ENCODE peak calls at places on chromosomes 1 and 21, in six cellular contexts. Z, L, E, F, V and X are unnamed samples. For H3K36me3 and H3K4me1, the result is how much of the 10 kb centered on the place peaks cover.

GRCh38 chr1:226651732-226652105 is 87.4 kb downstream of the ITPKB start:
- DNase-seq in V (no peak), Z (peak), L (no peak), F (no peak), E (no peak), X (no peak)

GRCh38 chr1:87144546-87144945 is 184.1 kb upstream of the LMO4 start:
- DNase-seq in E (no peak), F (no peak), Z (no peak), V (no peak), L (no peak), X (no peak)

GRCh38 chr1:109468903-109469302 is 2.6 kb downstream of the SYPL2 start:
- DNase-seq in Z (no peak), V (no peak), F (no peak), L (no peak), E (no peak), X (no peak)

GRCh38 chr1:151147132-151147503 is 687 bp upstream of the SEMA6C start:
- DNase-seq in V (no peak), E (no peak), Z (no peak), F (no peak), L (peak), X (no peak)

GRCh38 chr21:43782741-43783700 is 6.4 kb upstream of the RRP1 start:
- DNase-seq in F (no peak), E (no peak), L (no peak), Z (no peak), V (peak), X (no peak)

GRCh38 chr21:44510508-44511218 is 29.3 kb downstream of the KRTAP10-1 start:
- DNase-seq in Z (peak), E (peak), F (no peak), V (peak), L (peak), X (peak)

GRCh38 chr1:197320991-197321531 is 53.0 kb downstream of the CRB1 start:
- DNase-seq in V (no peak), F (no peak), E (no peak), Z (no peak), L (peak), X (no peak)

GRCh38 chr1:151773698-151774097 is 10.4 kb upstream of the MRPL9 start:
- DNase-seq in L (peak), Z (no peak), F (no peak), E (no peak), V (no peak), X (no peak)

GRCh38 chr1:100881687-100882086 is 13.0 kb downstream of the EXTL2 start:
- DNase-seq in L (no peak), V (no peak), E (no peak), Z (no peak), F (no peak), X (no peak)

GRCh38 chr1:226983998-226984364 is 43.9 kb downstream of the COQ8A start:
- DNase-seq in Z (peak), L (no peak), F (no peak), V (no peak), E (no peak), X (no peak)

DNA sequence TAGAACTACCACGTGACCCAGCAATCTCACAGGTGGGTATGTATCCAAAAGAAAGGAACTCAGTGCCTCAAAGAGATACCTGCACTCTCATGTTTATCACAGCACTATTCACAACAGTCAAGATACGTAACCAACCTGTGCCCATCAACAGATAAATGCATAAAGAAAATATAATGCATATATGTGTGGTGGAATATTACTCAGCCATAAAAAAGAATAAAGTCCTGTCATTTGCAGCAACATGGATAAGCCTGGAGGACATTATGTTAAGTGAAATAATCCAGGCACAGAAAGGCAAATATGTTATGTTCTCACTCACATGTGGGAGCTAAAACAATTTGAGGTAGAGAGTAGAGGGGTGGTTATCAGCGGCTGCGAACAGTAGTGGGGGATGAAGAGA is 413.8 kb downstream of the SMYD3 start:
- DNase-seq in V (no peak), E (no peak), L (no peak), Z (no peak), F (no peak), X (no peak)
- H3K36me3 ChIP-seq in V (under half), E (under half), L (under half), Z (under half), F (under half), X (under half)

DNA sequence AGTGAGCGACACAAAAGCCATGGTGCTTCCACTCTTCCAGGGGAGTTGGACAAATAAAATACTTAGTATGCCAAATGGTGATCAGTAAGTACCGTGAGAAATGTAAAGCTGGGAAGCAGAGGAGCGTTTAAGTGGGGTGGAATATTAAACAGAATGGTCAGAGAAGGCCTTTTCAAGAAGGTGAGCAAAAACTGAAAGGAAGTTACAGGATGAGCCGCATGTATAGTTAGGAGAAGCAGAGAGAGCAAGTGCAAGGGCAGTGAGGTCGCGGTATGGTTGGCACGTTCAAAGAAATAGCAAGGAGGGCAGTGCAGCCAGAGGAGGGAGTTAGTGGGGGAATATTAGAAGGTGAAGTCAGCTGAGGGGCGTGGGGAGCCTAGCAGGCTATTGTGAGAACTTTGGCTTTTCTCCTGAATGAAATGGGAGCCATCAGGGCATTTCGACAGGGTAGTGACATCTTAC is 748 bp upstream of the ATP6V0B start:
- DNase-seq in F (no peak), E (no peak), L (no peak), Z (no peak), V (no peak), X (no peak)
- H3K4me1 ChIP-seq in F (under half), E (under half), L (under half), Z (under half), V (under half), X (half or more)

GRCh38 chr1:94550800-94551241 is 9.3 kb upstream of the F3 start:
- DNase-seq in F (no peak), V (no peak), Z (no peak), L (no peak), E (peak), X (no peak)
- H3K36me3 ChIP-seq in F (under half), V (under half), Z (under half), L (under half), E (under half), X (under half)

GRCh38 chr21:26969971-26970725 is 3.3 kb upstream of the ADAMTS5 start:
- DNase-seq in E (no peak), L (peak), V (no peak), F (no peak), Z (no peak), X (no peak)
- H3K4me1 ChIP-seq in E (under half), L (under half), V (under half), F (under half), Z (under half), X (under half)

DNA sequence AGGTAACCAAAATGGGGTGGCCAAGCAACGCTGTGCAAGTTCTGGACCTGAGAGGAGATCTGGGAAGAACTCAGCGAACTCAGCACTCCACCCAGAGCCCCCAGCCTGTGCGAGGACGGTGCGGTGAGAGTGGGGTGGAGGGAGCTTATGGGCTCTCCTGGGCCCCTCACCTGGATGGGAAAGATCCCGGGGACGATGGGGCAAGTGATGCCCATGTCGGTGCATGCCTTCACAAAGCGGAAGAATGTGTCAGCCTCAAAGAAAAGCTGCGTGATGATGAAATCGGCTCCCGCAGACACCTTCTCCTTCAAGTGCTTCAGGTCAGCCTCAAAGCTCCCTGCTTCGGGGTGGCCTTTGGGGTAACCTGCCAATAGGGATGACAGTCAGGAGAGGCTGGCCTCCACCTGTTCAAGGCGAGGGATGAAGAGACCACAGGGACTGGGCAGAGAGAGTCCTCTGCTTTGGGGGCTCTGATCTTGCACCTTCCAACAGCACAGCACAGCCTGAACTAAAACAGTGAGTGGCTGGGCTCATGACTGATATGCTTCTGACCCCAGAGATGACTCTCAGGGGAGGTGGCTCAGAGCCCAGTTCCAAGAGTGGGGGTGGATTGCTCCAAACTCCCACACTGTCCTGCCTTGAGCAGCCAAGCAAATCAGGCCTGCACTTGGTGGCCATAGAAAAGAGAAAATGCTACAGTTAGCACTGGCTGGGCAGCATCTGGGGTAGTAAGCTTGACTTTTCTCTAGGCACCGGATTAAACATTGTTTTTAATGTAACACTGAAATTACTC is 9.5 kb downstream of the MTHFR start:
- DNase-seq in E (no peak), Z (peak), F (no peak), L (no peak), V (no peak), X (no peak)
- H3K36me3 ChIP-seq in E (half or more), Z (half or more), F (under half), L (under half), V (under half), X (under half)